ENCODE peak calls at places on chromosomes 4 and X, in ten cellular contexts. B, F, J, C, Q, W, A, N, H and U are unnamed samples.

GRCh38 chr4:158008551-158009218 is 164.1 kb downstream of the GASK1B start:
- DNase-seq in B (no peak), F (no peak), J (no peak), C (no peak), Q (peak; percentile 84), W (no peak), A (no peak), N (no peak), H (peak; percentile 69), U (no peak)

GRCh38 chr4:17667253-17667652 is 52.8 kb downstream of the MED28 start:
- DNase-seq in B (no peak), F (no peak), J (no peak), C (no peak), Q (no peak), W (no peak), A (no peak), N (no peak), H (no peak), U (no peak)

GRCh38 chr4:172055498-172055897 is 242.3 kb downstream of the GALNTL6 start:
- DNase-seq in B (no peak), F (no peak), J (no peak), C (no peak), Q (no peak), W (no peak), A (no peak), N (no peak), H (no peak), U (no peak)

GRCh38 chrX:103941201-103941975 is 21.0 kb upstream of the TMSB15B start:
- DNase-seq in B (peak; percentile 28), F (no peak), J (peak; percentile 61), C (no peak), Q (peak; percentile 60), W (no peak), A (no peak), N (no peak), H (no peak), U (no peak)

GRCh38 chr4:159097785-159098184 is 5.1 kb upstream of the RAPGEF2 start:
- DNase-seq in B (peak; percentile 12), F (no peak), J (no peak), C (no peak), Q (no peak), W (no peak), A (no peak), N (no peak), H (no peak), U (no peak)

GRCh38 chrX:12011075-12011474 is 127.2 kb upstream of the FRMPD4 start:
- DNase-seq in B (no peak), F (no peak), J (no peak), C (no peak), Q (no peak), W (no peak), A (no peak), N (no peak), H (no peak), U (no peak)

GRCh38 chr4:77852892-77853495 is 9.6 kb upstream of the MRPL1 start:
- DNase-seq in B (no peak), F (no peak), J (no peak), C (no peak), Q (no peak), W (peak; percentile 56), A (peak; percentile 59), N (peak; percentile 61), H (no peak), U (peak; percentile 81)

GRCh38 chr4:85807247-85807915 is 332.4 kb downstream of the ARHGAP24 start:
- DNase-seq in B (no peak), F (peak; percentile 48), J (no peak), C (peak; percentile 70), Q (peak; percentile 93), W (no peak), A (no peak), N (no peak), H (no peak), U (no peak)

GRCh38 chr4:147136308-147136707 is 190.6 kb upstream of the TTC29 start:
- DNase-seq in B (no peak), F (peak; percentile 37), J (no peak), C (no peak), Q (peak; percentile 93), W (no peak), A (no peak), N (no peak), H (no peak), U (no peak)

GRCh38 chr4:148565801-148566200 is 123.6 kb upstream of the NR3C2 start:
- DNase-seq in B (no peak), F (no peak), J (peak; percentile 40), C (no peak), Q (no peak), W (no peak), A (no peak), N (no peak), H (no peak), U (no peak)

GRCh38 chr4:101114936-101115372 is 232.4 kb downstream of the PPP3CA start:
- DNase-seq in B (no peak), F (no peak), J (no peak), C (no peak), Q (peak; percentile 81), W (no peak), A (no peak), N (no peak), H (no peak), U (no peak)

GRCh38 chrX:153488231-153488914 is 6.4 kb upstream of the BGN start:
- DNase-seq in B (no peak), F (peak; percentile 65), J (no peak), C (no peak), Q (peak; percentile 75), W (no peak), A (no peak), N (no peak), H (no peak), U (no peak)

GRCh38 chrX:72738396-72738795 is 24.3 kb upstream of the PHKA1 start:
- DNase-seq in B (no peak), F (no peak), J (no peak), C (no peak), Q (no peak), W (no peak), A (no peak), N (no peak), H (no peak), U (no peak)

GRCh38 chrX:18360867-18361266 is 6.4 kb upstream of the SCML2 start:
- DNase-seq in B (no peak), F (no peak), J (no peak), C (no peak), Q (no peak), W (no peak), A (no peak), N (no peak), H (no peak), U (no peak)

GRCh38 chr4:184400375-184400870 is 73.9 kb downstream of the IRF2 start:
- DNase-seq in B (no peak), F (no peak), J (no peak), C (no peak), Q (peak; percentile 93), W (no peak), A (no peak), N (no peak), H (no peak), U (no peak)

GRCh38 chr4:42636591-42636990 is 20.3 kb downstream of the ATP8A1 start:
- DNase-seq in B (no peak), F (no peak), J (no peak), C (no peak), Q (no peak), W (no peak), A (no peak), N (no peak), H (no peak), U (no peak)

GRCh38 chrX:1506916-1507315 is 30.1 kb downstream of the P2RY8 start:
- DNase-seq in B (no peak), F (no peak), J (no peak), C (no peak), Q (no peak), W (no peak), A (no peak), N (no peak), H (no peak), U (no peak)

GRCh38 chr4:10554694-10555093 is 97.5 kb upstream of the ZNF518B start:
- DNase-seq in B (peak; percentile 58), F (no peak), J (peak; percentile 88), C (no peak), Q (peak; percentile 84), W (peak; percentile 45), A (peak; percentile 14), N (no peak), H (peak; percentile 63), U (peak; percentile 37)

GRCh38 chr4:139622856-139623255 is 42.8 kb upstream of the MGST2 start:
- DNase-seq in B (no peak), F (no peak), J (no peak), C (no peak), Q (no peak), W (no peak), A (no peak), N (no peak), H (no peak), U (no peak)

GRCh38 chr4:25770844-25771243 is 91.9 kb downstream of the SEL1L3 start:
- DNase-seq in B (no peak), F (no peak), J (no peak), C (no peak), Q (peak; percentile 40), W (no peak), A (no peak), N (no peak), H (no peak), U (no peak)

GRCh38 chr4:111400736-111401135 is 744.5 kb upstream of the FAM241A start:
- DNase-seq in B (no peak), F (no peak), J (peak; percentile 25), C (no peak), Q (peak; percentile 62), W (no peak), A (no peak), N (no peak), H (no peak), U (no peak)

GRCh38 chr4:79049840-79050520 is 110.7 kb upstream of the PAQR3 start:
- DNase-seq in B (peak; percentile 76), F (no peak), J (peak; percentile 64), C (no peak), Q (no peak), W (no peak), A (no peak), N (no peak), H (no peak), U (no peak)

GRCh38 chr4:61274286-61274685 is 74.2 kb downstream of the ADGRL3 start:
- DNase-seq in B (no peak), F (no peak), J (no peak), C (no peak), Q (no peak), W (no peak), A (no peak), N (no peak), H (no peak), U (no peak)

GRCh38 chrX:105823092-105823454 is 734 bp downstream of the NRK start:
- DNase-seq in B (no peak), F (no peak), J (no peak), C (no peak), Q (no peak), W (no peak), A (no peak), N (no peak), H (no peak), U (no peak)

GRCh38 chr4:108094923-108095482 is 73.7 kb downstream of the LEF1 start:
- DNase-seq in B (peak; percentile 4), F (no peak), J (no peak), C (no peak), Q (no peak), W (no peak), A (no peak), N (no peak), H (no peak), U (no peak)

GRCh38 chr4:28225689-28226353 is 1365.2 kb downstream of the STIM2 start:
- DNase-seq in B (no peak), F (no peak), J (no peak), C (no peak), Q (peak; percentile 11), W (no peak), A (no peak), N (no peak), H (no peak), U (no peak)

GRCh38 chr4:55673424-55673823 is 37.3 kb upstream of the NMU start:
- DNase-seq in B (no peak), F (no peak), J (no peak), C (no peak), Q (no peak), W (no peak), A (no peak), N (no peak), H (no peak), U (peak; percentile 19)

GRCh38 chr4:78642934-78643333 is 91.4 kb downstream of the ANXA3 start:
- DNase-seq in B (no peak), F (no peak), J (no peak), C (no peak), Q (no peak), W (no peak), A (no peak), N (no peak), H (no peak), U (no peak)